ENCODE peak calls at places on chromosomes 13 and 19, in seven cellular contexts. A is tibial nerve; O is ovary; H is A549; K is BE2C; Y is hepatocyte; X is effector memory CD4-positive, alpha-beta T cell. R is an unnamed sample. For H3K4me1, the result is how much of the 10 kb centered on the place peaks cover.

GRCh38 chr13:38530492-38530891 is 156.4 kb upstream of the FREM2 start:
- DNase-seq in Y (peak), O (no peak), H (no peak), X (no peak), K (no peak), A (no peak), R (no peak)

GRCh38 chr19:40191836-40192646 is 815 bp downstream of the MAP3K10 start:
- DNase-seq in H (peak), Y (peak), K (peak), X (no peak), A (no peak), O (peak), R (no peak)

GRCh38 chr13:41458187-41458938 is 1.0 kb downstream of the RGCC start:
- DNase-seq in A (no peak), O (no peak), K (peak), Y (peak), X (no peak), H (no peak), R (peak)

GRCh38 chr19:56351208-56351607 is 36.6 kb upstream of the ZSCAN5A start:
- DNase-seq in H (no peak), K (no peak), A (no peak), X (no peak), O (no peak), Y (no peak), R (no peak)

GRCh38 chr13:102774596-102775375 is 1.2 kb upstream of the TEX30 start:
- DNase-seq in O (no peak), A (no peak), K (no peak), H (no peak), X (no peak), Y (no peak), R (no peak)

GRCh38 chr13:30142502-30143211 is 164.7 kb downstream of the KATNAL1 start:
- DNase-seq in K (peak), H (peak), Y (peak), A (no peak), X (no peak), O (peak), R (no peak)

GRCh38 chr13:106471957-106472543 is 63.4 kb downstream of the EFNB2 start:
- DNase-seq in A (no peak), K (peak), X (no peak), H (peak), Y (peak), O (peak), R (no peak)

GRCh38 chr19:48442116-48443035 is 3.4 kb upstream of the GRWD1 start:
- DNase-seq in K (no peak), O (no peak), A (no peak), H (no peak), X (no peak), Y (no peak), R (no peak)

GRCh38 chr13:101915333-101915732 is 462.9 kb downstream of the ITGBL1 start:
- DNase-seq in K (no peak), H (no peak), Y (no peak), A (no peak), X (no peak), O (no peak), R (no peak)

GRCh38 chr13:113935081-113935511 is 38.8 kb downstream of the C13orf46 start:
- DNase-seq in O (peak), X (no peak), H (no peak), A (peak), Y (no peak), K (no peak), R (no peak)

GRCh38 chr13:92716749-92717148 is 509.9 kb upstream of the GPC6 start:
- DNase-seq in X (no peak), H (no peak), O (no peak), K (no peak), Y (no peak), A (no peak), R (no peak)

GRCh38 chr13:73262862-73263627 is 204.2 kb downstream of the KLF5 start:
- DNase-seq in K (no peak), A (no peak), H (no peak), Y (no peak), X (no peak), O (no peak), R (no peak)

GRCh38 chr19:50739132-50739746 is 16.1 kb downstream of the CLEC11A start:
- DNase-seq in A (no peak), O (no peak), H (no peak), X (no peak), Y (no peak), K (no peak), R (no peak)

GRCh38 chr19:56253737-56254136 is 18.8 kb upstream of the EDDM13 start:
- DNase-seq in H (peak), O (no peak), A (no peak), X (no peak), Y (peak), K (no peak), R (peak)

GRCh38 chr19:11505504-11506100 is at the start of gene ZNF653:
- DNase-seq in Y (peak), A (peak), H (peak), O (peak), X (peak), K (peak), R (peak)

GRCh38 chr19:28010656-28011055 is 1202.3 kb downstream of the UQCRFS1 start:
- DNase-seq in H (no peak), A (no peak), Y (peak), K (no peak), X (no peak), O (no peak), R (no peak)

GRCh38 chr19:17950310-17951150 is 16.4 kb upstream of the KCNN1 start:
- DNase-seq in K (peak), A (no peak), X (peak), H (no peak), Y (no peak), O (no peak), R (peak)

GRCh38 chr19:7450243-7451223 is 38.3 kb downstream of the PEX11G start:
- DNase-seq in Y (peak), X (no peak), K (no peak), H (no peak), O (no peak), A (no peak), R (no peak)

GRCh38 chr13:50125306-50125555 is 110.0 kb downstream of the KCNRG start:
- DNase-seq in Y (no peak), H (peak), X (no peak), A (no peak), K (no peak), O (no peak), R (no peak)

GRCh38 chr19:46990998-46991676 is 28.5 kb upstream of the NPAS1 start:
- DNase-seq in H (peak), Y (peak), X (peak), A (peak), O (peak), K (peak), R (peak)

GRCh38 chr13:113090806-113091205 is 14.8 kb upstream of the F7 start:
- DNase-seq in O (no peak), A (no peak), H (no peak), X (no peak), Y (no peak), K (peak), R (no peak)

GRCh38 chr19:28345811-28346210 is 867.1 kb downstream of the UQCRFS1 start:
- DNase-seq in H (no peak), K (no peak), Y (no peak), A (no peak), X (no peak), O (no peak), R (no peak)

GRCh38 chr13:80558074-80558473 is 217.1 kb upstream of the SPRY2 start:
- DNase-seq in X (no peak), H (no peak), K (no peak), A (no peak), O (no peak), Y (peak), R (no peak)

GRCh38 chr19:11496391-11497163 is 9.1 kb downstream of the ZNF653 start:
- DNase-seq in X (peak), Y (peak), H (peak), O (peak), A (peak), K (peak), R (peak)

GRCh38 chr19:18319591-18320135 is 3.2 kb downstream of the LSM4 start:
- DNase-seq in O (no peak), H (no peak), K (no peak), X (no peak), A (no peak), Y (peak), R (no peak)

GRCh38 chr13:94395889-94396288 is 83.6 kb downstream of the DCT start:
- DNase-seq in K (no peak), O (no peak), A (no peak), X (no peak), H (no peak), Y (no peak), R (no peak)

GRCh38 chr19:51783373-51783772 is 11.6 kb upstream of the FPR3 start:
- DNase-seq in H (no peak), A (no peak), Y (no peak), O (no peak), X (no peak), K (no peak), R (no peak)

GRCh38 chr13:65540064-65540635 is 1690.0 kb downstream of the PCDH9 start:
- DNase-seq in X (no peak), A (no peak), Y (no peak), K (no peak), H (no peak), O (no peak), R (no peak)

GRCh38 chr13:45242070-45242469 is 41.2 kb upstream of the KCTD4 start:
- DNase-seq in X (no peak), H (no peak), Y (no peak), K (peak), A (no peak), O (no peak), R (no peak)

GRCh38 chr13:56861472-56861871 is 279.2 kb upstream of the PRR20A start:
- DNase-seq in A (no peak), K (no peak), O (no peak), H (no peak), Y (no peak), X (no peak), R (no peak)

GRCh38 chr13:73273737-73274136 is 214.9 kb downstream of the KLF5 start:
- DNase-seq in A (no peak), H (no peak), X (no peak), O (no peak), K (no peak), Y (no peak), R (no peak)

GRCh38 chr13:53343345-53343744 is 314.7 kb downstream of the OLFM4 start:
- DNase-seq in Y (no peak), H (no peak), X (no peak), K (no peak), O (no peak), A (no peak), R (no peak)

GRCh38 chr13:50668882-50669281 is 174.6 kb downstream of the DLEU7 start:
- DNase-seq in O (no peak), Y (no peak), H (no peak), A (no peak), X (no peak), K (no peak), R (no peak)

GRCh38 chr13:88979465-88980180 is 1308.5 kb downstream of the SLITRK5 start:
- DNase-seq in Y (peak), K (peak), A (no peak), O (no peak), H (no peak), X (no peak), R (no peak)

GRCh38 chr13:82364525-82364924 is 1517.7 kb downstream of the SLITRK1 start:
- DNase-seq in X (no peak), H (no peak), A (no peak), O (no peak), Y (no peak), K (no peak), R (no peak)

GRCh38 chr13:23378009-23378632 is 55.4 kb downstream of the SACS start:
- DNase-seq in X (no peak), O (no peak), A (no peak), K (no peak), Y (peak), H (peak), R (peak)

GRCh38 chr13:23380534-23380933 is 53.0 kb downstream of the SACS start:
- DNase-seq in H (no peak), Y (peak), K (no peak), A (no peak), X (no peak), O (no peak), R (no peak)

GRCh38 chr13:23375007-23375971 is 58.2 kb downstream of the SACS start:
- DNase-seq in K (peak), O (peak), Y (peak), X (peak), H (peak), A (peak), R (peak)

GRCh38 chr13:23381877-23382276 is 51.6 kb downstream of the SACS start:
- DNase-seq in K (no peak), X (no peak), Y (no peak), H (no peak), O (no peak), A (no peak), R (no peak)

GRCh38 chr13:23377603-23378002 is 55.9 kb downstream of the SACS start:
- DNase-seq in K (no peak), H (no peak), Y (peak), O (no peak), X (no peak), A (no peak), R (no peak)
- H3K4me3 ChIP-seq in K (no peak), H (no peak), Y (no peak), O (no peak), X (no peak), A (no peak), R (no peak)

DNA sequence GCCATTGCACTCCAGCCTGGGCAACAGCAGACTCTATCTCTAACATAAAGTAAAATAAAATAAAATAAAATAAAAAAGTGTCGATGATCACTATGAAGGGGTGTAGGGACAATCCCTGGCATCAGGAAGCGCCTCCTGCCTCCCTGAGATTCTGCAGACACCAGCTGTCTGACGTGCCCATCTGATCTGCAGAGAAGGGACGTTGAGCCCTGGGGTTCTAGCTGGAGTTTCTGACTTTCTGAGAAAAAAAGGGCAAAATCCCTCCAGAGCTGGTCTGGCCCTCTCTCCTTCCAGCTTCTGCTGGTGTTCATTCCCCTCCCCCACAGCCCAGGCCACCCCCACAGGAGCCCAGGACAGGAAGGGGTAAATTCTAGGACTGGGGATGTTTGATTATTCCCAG is 2.4 kb upstream of the ADGRE5 start:
- DNase-seq in Y (no peak), K (no peak), O (no peak), A (no peak), X (no peak), H (no peak), R (no peak)
- H3K4me1 ChIP-seq in Y (under half), K (under half), O (under half), A (under half), X (under half), H (under half), R (under half)

DNA sequence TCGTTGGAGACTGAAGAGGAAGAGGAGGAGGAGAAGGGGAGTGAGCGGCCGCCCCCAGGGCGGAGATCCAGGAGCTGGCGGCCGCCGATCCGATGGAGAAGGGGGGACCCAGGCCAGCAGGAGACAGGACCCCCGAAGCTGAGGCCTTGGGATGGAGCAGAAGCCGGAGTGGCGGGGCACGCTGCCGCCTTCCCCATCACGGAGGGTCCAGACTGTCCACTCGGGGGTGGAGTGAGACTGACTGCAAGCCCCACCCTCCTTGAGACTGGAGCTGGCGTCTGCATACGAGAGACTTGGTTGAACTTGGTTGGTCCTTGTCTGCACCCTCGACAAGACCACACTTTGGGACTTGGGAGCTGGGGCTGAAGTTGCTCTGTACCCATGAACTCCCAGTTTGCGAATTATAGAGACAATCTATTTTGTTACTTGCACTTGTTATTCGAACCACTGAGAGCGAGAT is 1.8 kb downstream of the GADD45B start:
- DNase-seq in Y (peak), H (no peak), A (no peak), O (no peak), X (no peak), K (no peak), R (peak)
- H3K4me3 ChIP-seq in Y (peak), H (peak), A (peak), O (peak), X (peak), K (no peak), R (peak)

DNA sequence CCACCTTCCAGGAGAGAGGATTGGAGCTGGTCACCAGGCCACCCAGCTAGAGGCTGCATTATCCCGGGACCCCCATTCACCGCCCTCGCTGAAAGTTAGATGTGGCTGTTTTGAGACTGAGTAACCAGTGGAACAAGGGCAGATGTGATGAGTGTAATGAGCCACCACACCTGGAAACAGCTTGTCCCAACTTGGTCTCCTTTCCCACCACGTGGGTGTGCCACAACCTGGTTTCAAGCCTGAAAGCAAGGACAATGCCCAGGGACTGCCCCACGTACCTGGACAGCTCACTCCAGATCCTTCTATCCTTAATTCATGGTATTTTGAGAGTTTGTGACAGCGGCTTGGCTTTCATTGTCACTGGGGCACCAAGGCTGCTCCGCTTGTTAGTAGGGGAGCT is 7.0 kb downstream of the LGI4 start:
- DNase-seq in A (no peak), K (no peak), Y (no peak), H (no peak), X (no peak), O (no peak), R (no peak)
- H3K4me1 ChIP-seq in A (half or more), K (under half), Y (under half), H (under half), X (under half), O (under half), R (under half)

GRCh38 chr13:39596176-39596575 is 6.8 kb downstream of the LHFPL6 start:
- DNase-seq in Y (no peak), K (no peak), H (no peak), A (no peak), X (no peak), O (no peak), R (no peak)
- H3K4me3 ChIP-seq in Y (no peak), K (no peak), H (no peak), A (no peak), X (no peak), O (no peak), R (no peak)

GRCh38 chr19:4376991-4377781 is 23.2 kb downstream of the SH3GL1 start:
- DNase-seq in K (no peak), H (no peak), A (no peak), O (no peak), X (no peak), Y (no peak), R (no peak)
- H3K4me1 ChIP-seq in K (under half), H (half or more), A (half or more), O (under half), X (half or more), Y (under half), R (half or more)

DNA sequence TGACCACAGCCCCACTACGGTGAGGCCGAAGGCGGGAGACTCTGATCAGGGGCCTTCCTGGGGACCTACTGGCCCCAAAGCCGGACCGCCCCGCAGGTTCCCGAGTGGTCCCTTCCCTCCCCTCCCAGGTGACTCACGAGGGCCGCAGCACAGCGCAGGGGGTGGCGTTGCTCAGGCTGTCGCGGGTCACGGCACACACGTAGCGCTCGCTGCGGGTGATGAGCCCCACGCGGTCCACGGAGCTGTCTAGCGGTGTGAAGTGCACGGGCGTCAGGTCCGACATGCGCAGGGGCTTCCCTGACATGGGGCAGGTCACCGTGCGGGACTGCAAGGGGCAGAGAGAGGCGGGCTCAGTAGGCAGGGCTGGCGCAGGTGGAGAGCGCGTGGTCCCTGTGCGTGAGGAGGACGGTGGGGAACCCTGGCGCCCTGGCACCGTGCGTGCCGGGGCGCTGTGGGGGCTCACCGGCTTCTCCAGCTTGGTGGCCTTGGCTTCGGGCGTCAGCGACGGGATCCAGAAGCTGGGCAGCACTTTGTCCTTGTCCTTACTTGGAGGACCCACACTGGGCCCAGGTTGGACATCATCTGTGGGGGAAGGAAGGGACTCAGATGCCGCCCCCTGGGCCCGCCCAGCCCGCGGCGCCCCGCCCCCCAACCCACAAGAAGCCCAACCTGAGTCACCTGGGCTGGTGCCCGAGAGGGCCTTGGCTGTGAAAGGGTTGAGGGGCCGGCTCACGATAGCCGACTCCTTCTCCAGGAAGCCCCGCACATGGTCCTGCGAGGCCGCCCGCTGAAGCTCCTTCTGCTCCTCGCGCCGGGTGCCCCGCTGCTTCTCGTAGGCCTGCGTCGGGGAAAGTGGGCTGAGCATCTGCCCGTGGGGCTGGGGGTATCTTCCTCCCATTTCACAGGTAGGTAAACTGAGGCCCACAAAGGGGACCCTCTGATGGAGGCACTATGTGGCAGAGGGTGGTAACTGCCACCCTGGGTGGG is 23.7 kb downstream of the NOSIP start:
- DNase-seq in X (no peak), K (no peak), A (no peak), O (peak), H (no peak), Y (no peak), R (peak)
- H3K4me3 ChIP-seq in X (peak), K (no peak), A (no peak), O (no peak), H (no peak), Y (no peak), R (peak)

GRCh38 chr19:34365463-34366401 is 736 bp downstream of the GPI start:
- DNase-seq in O (peak), X (no peak), A (no peak), K (peak), H (no peak), Y (peak), R (no peak)
- H3K4me1 ChIP-seq in O (under half), X (under half), A (under half), K (under half), H (under half), Y (under half), R (under half)

R was measured in CD8-positive, alpha-beta memory T cell.